ENCODE peak calls at places on chromosomes 4 and X, in seven cellular contexts. V, Y, Z, X, T, M and I are unnamed samples.

GRCh38 chr4:76718806-76719205 is 179.1 kb downstream of the SOWAHB start:
- DNase-seq in V (no peak), X (no peak), M (no peak), T (no peak), Z (no peak), Y (no peak), I (no peak)

GRCh38 chrX:40878821-40879571 is 143.7 kb upstream of the MED14 start:
- DNase-seq in M (no peak), T (no peak), Z (no peak), X (no peak), V (no peak), Y (no peak), I (no peak)

GRCh38 chrX:77743720-77744119 is 42.3 kb downstream of the ATRX start:
- DNase-seq in X (no peak), V (no peak), M (no peak), Z (no peak), T (no peak), Y (no peak), I (no peak)

GRCh38 chr4:14184265-14184664 is 556.7 kb upstream of the BOD1L1 start:
- DNase-seq in Y (peak), X (no peak), T (no peak), Z (no peak), M (peak), V (peak), I (peak)

GRCh38 chr4:155805016-155805415 is 46.2 kb downstream of the GUCY1B1 start:
- DNase-seq in V (no peak), Y (no peak), Z (no peak), X (no peak), M (no peak), T (peak), I (no peak)

GRCh38 chr4:2930135-2930805 is 32.9 kb downstream of the NOP14 start:
- DNase-seq in T (no peak), M (no peak), Y (no peak), Z (no peak), X (peak), V (no peak), I (no peak)

GRCh38 chr4:5563856-5564255 is 144.5 kb downstream of the EVC2 start:
- DNase-seq in Z (no peak), X (no peak), V (no peak), M (no peak), T (no peak), Y (no peak), I (no peak)

GRCh38 chr4:76011700-76012387 is 4.5 kb upstream of the CXCL9 start:
- DNase-seq in Z (no peak), T (no peak), M (peak), Y (peak), V (no peak), X (peak), I (no peak)

GRCh38 chr4:139054791-139055376 is 39.3 kb downstream of the NOCT start:
- DNase-seq in Z (no peak), M (no peak), X (no peak), Y (no peak), V (no peak), T (no peak), I (no peak)

GRCh38 chrX:154546354-154547244 is at the start of gene G6PD:
- DNase-seq in T (peak), Z (peak), Y (no peak), X (no peak), V (peak), M (no peak), I (peak)

GRCh38 chrX:129318375-129318774 is 204.9 kb downstream of the SMARCA1 start:
- DNase-seq in M (peak), X (no peak), V (peak), T (no peak), Z (no peak), Y (no peak), I (peak)

GRCh38 chrX:12894074-12894691 is 12.2 kb upstream of the TLR8 start:
- DNase-seq in M (peak), T (peak), X (peak), Z (no peak), V (no peak), Y (no peak), I (peak)

GRCh38 chr4:86557526-86557925 is 36.6 kb upstream of the PTPN13 start:
- DNase-seq in X (no peak), Y (no peak), T (no peak), Z (no peak), M (no peak), V (no peak), I (no peak)

GRCh38 chr4:8278421-8279287 is 9.1 kb downstream of the HTRA3 start:
- DNase-seq in T (peak), V (peak), M (no peak), Z (no peak), Y (no peak), X (peak), I (no peak)

GRCh38 chr4:30385650-30386049 is 334.5 kb upstream of the PCDH7 start:
- DNase-seq in V (no peak), M (no peak), Z (no peak), X (no peak), Y (no peak), T (no peak), I (no peak)

GRCh38 chr4:19623866-19624265 is 627.8 kb upstream of the SLIT2 start:
- DNase-seq in M (no peak), X (no peak), Y (no peak), T (no peak), V (no peak), Z (no peak), I (no peak)

GRCh38 chr4:121656269-121656641 is 40.5 kb downstream of the ANXA5 start:
- DNase-seq in X (peak), T (peak), M (peak), Z (no peak), V (peak), Y (peak), I (peak)

GRCh38 chrX:78592030-78592429 is 67.1 kb downstream of the RTL3 start:
- DNase-seq in X (no peak), M (no peak), Y (no peak), Z (no peak), T (no peak), V (no peak), I (no peak)

GRCh38 chr4:117560329-117560728 is 474.0 kb upstream of the NDST3 start:
- DNase-seq in V (peak), Z (no peak), T (peak), X (no peak), M (peak), Y (no peak), I (no peak)

GRCh38 chr4:19927381-19927780 is 324.3 kb upstream of the SLIT2 start:
- DNase-seq in V (no peak), M (no peak), Y (no peak), T (no peak), Z (no peak), X (no peak), I (no peak)

GRCh38 chr4:79982587-79983327 is 90.3 kb downstream of the ANTXR2 start:
- DNase-seq in X (no peak), Y (no peak), T (no peak), Z (no peak), M (no peak), V (no peak), I (no peak)

GRCh38 chr4:7388627-7389026 is 46.1 kb downstream of the PSAPL1 start:
- DNase-seq in Y (no peak), M (no peak), V (no peak), Z (no peak), T (no peak), X (no peak), I (no peak)

GRCh38 chr4:159071178-159071968 is 31.5 kb upstream of the RAPGEF2 start:
- DNase-seq in V (no peak), Y (no peak), Z (no peak), T (peak), X (no peak), M (no peak), I (peak)

GRCh38 chr4:20612313-20612712 is 87.9 kb upstream of the PACRGL start:
- DNase-seq in M (no peak), T (peak), X (no peak), Y (no peak), Z (no peak), V (no peak), I (no peak)

GRCh38 chrX:821311-822178 is 191.0 kb downstream of the SHOX start:
- DNase-seq in Y (no peak), X (no peak), Z (no peak), V (no peak), T (no peak), M (no peak), I (no peak)

GRCh38 chr4:85741421-85741820 is 266.5 kb downstream of the ARHGAP24 start:
- DNase-seq in V (no peak), M (no peak), X (no peak), Z (no peak), Y (no peak), T (no peak), I (no peak)

GRCh38 chrX:327660-328126 is 9.1 kb upstream of the GTPBP6 start:
- DNase-seq in X (no peak), Z (no peak), V (no peak), Y (no peak), M (no peak), T (no peak), I (no peak)

GRCh38 chrX:133335027-133335426 is 80.3 kb downstream of the GPC4 start:
- DNase-seq in T (peak), M (peak), Y (no peak), V (peak), X (peak), Z (no peak), I (peak)

GRCh38 chrX:47283015-47283771 is 50.4 kb downstream of the USP11 start:
- DNase-seq in Z (no peak), X (peak), V (no peak), M (no peak), Y (peak), T (no peak), I (no peak)

GRCh38 chrX:135086197-135086854 is 34.0 kb downstream of the ETDB start:
- DNase-seq in Y (no peak), T (peak), V (peak), X (peak), Z (no peak), M (peak), I (peak)

GRCh38 chr4:107603430-107603829 is 116.6 kb downstream of the PAPSS1 start:
- DNase-seq in V (no peak), Y (peak), T (no peak), Z (no peak), M (no peak), X (no peak), I (no peak)

GRCh38 chr4:151409470-151410313 is 716 bp downstream of the FHIP1A start:
- DNase-seq in X (peak), Z (no peak), V (no peak), M (no peak), Y (no peak), T (no peak), I (peak)

GRCh38 chr4:141133146-141134006 is at the start of gene RNF150:
- DNase-seq in Z (peak), X (peak), V (peak), M (peak), T (peak), Y (peak), I (peak)

GRCh38 chrX:30615229-30615628 is 37.7 kb upstream of the TASL start:
- DNase-seq in M (no peak), Y (no peak), T (peak), X (no peak), V (no peak), Z (no peak), I (no peak)

GRCh38 chrX:138298268-138298667 is 413.2 kb downstream of the FGF13 start:
- DNase-seq in X (no peak), Z (no peak), V (peak), T (no peak), M (no peak), Y (no peak), I (no peak)

GRCh38 chr4:52799813-52800212 is 48.6 kb upstream of the ERVMER34-1 start:
- DNase-seq in Y (no peak), X (no peak), M (no peak), Z (no peak), V (no peak), T (no peak), I (no peak)

GRCh38 chr4:6749340-6750171 is 33.0 kb upstream of the KIAA0232 start:
- DNase-seq in M (no peak), T (peak), Z (no peak), Y (peak), V (no peak), X (peak), I (peak)

GRCh38 chr4:77152421-77152820 is 4.6 kb upstream of the CCNG2 start:
- DNase-seq in Z (no peak), Y (no peak), T (no peak), V (no peak), M (no peak), X (no peak), I (no peak)

GRCh38 chr4:168096444-168096784 is 4.1 kb downstream of the ANXA10 start:
- DNase-seq in Y (no peak), Z (no peak), M (no peak), V (no peak), T (no peak), X (no peak), I (no peak)